ENCODE peak calls at places on chromosomes 6 and 20, in five cellular contexts. One of them, this sample, is unnamed.

GRCh38 chr6:43383021-43383667 is 13.7 kb upstream of the ZNF318 start:
- DNase-seq in SW 1271: no peak
- DNase-seq in dermis blood vessel endothelial cell: no peak
- DNase-seq in HFF-Myc: no peak
- DNase-seq in MCF 10A: peak; percentile 30
- DNase-seq in this sample: no peak

GRCh38 chr20:43749734-43750294 is 23.0 kb upstream of the GTSF1L start:
- DNase-seq in SW 1271: peak; percentile 56
- DNase-seq in HFF-Myc: no peak
- DNase-seq in MCF 10A: peak; percentile 75
- DNase-seq in dermis blood vessel endothelial cell: peak; percentile 68
- DNase-seq in this sample: peak; percentile 17

GRCh38 chr20:48824830-48825550 is 2.8 kb downstream of the PREX1 start:
- DNase-seq in HFF-Myc: no peak
- DNase-seq in SW 1271: no peak
- DNase-seq in dermis blood vessel endothelial cell: peak; percentile 29
- DNase-seq in MCF 10A: no peak
- DNase-seq in this sample: no peak

GRCh38 chr20:53833333-53834043 is 236.9 kb downstream of the BCAS1 start:
- DNase-seq in dermis blood vessel endothelial cell: no peak
- DNase-seq in HFF-Myc: no peak
- DNase-seq in MCF 10A: no peak
- DNase-seq in SW 1271: no peak
- DNase-seq in this sample: no peak

GRCh38 chr20:36384022-36384619 is 78.0 kb downstream of the DLGAP4 start:
- DNase-seq in MCF 10A: peak; percentile 74
- DNase-seq in HFF-Myc: peak; percentile 11
- DNase-seq in SW 1271: peak; percentile 36
- DNase-seq in dermis blood vessel endothelial cell: peak; percentile 55
- DNase-seq in this sample: peak; percentile 12

GRCh38 chr6:104682722-104683643 is 176.7 kb downstream of the HACE1 start:
- DNase-seq in MCF 10A: peak; percentile 33
- DNase-seq in dermis blood vessel endothelial cell: peak; percentile 63
- DNase-seq in SW 1271: peak; percentile 71
- DNase-seq in HFF-Myc: no peak
- DNase-seq in this sample: peak; percentile 38

GRCh38 chr6:149951626-149952025 is 9.8 kb downstream of the ULBP2 start:
- DNase-seq in MCF 10A: no peak
- DNase-seq in SW 1271: no peak
- DNase-seq in HFF-Myc: no peak
- DNase-seq in dermis blood vessel endothelial cell: no peak
- DNase-seq in this sample: no peak

GRCh38 chr20:44033344-44033743 is 118.7 kb downstream of the TOX2 start:
- DNase-seq in dermis blood vessel endothelial cell: no peak
- DNase-seq in MCF 10A: peak; percentile 33
- DNase-seq in SW 1271: no peak
- DNase-seq in HFF-Myc: no peak
- DNase-seq in this sample: peak; percentile 9

GRCh38 chr6:168607272-168608112 is 166.5 kb downstream of the SMOC2 start:
- DNase-seq in HFF-Myc: no peak
- DNase-seq in SW 1271: no peak
- DNase-seq in dermis blood vessel endothelial cell: no peak
- DNase-seq in MCF 10A: no peak
- DNase-seq in this sample: no peak

GRCh38 chr20:58992911-58993310 is 11.9 kb downstream of the NELFCD start:
- DNase-seq in HFF-Myc: no peak
- DNase-seq in SW 1271: no peak
- DNase-seq in dermis blood vessel endothelial cell: no peak
- DNase-seq in MCF 10A: no peak
- DNase-seq in this sample: no peak

GRCh38 chr6:112683926-112684325 is 336.8 kb downstream of the RFPL4B start:
- DNase-seq in dermis blood vessel endothelial cell: no peak
- DNase-seq in SW 1271: no peak
- DNase-seq in HFF-Myc: no peak
- DNase-seq in MCF 10A: peak; percentile 71
- DNase-seq in this sample: peak; percentile 9

GRCh38 chr6:77089776-77090175 is 373.5 kb downstream of the HTR1B start:
- DNase-seq in HFF-Myc: no peak
- DNase-seq in dermis blood vessel endothelial cell: no peak
- DNase-seq in SW 1271: no peak
- DNase-seq in MCF 10A: peak; percentile 38
- DNase-seq in this sample: no peak

GRCh38 chr6:75563032-75563431 is 38.6 kb upstream of the SENP6 start:
- DNase-seq in dermis blood vessel endothelial cell: peak; percentile 64
- DNase-seq in MCF 10A: peak; percentile 25
- DNase-seq in SW 1271: peak; percentile 55
- DNase-seq in HFF-Myc: peak; percentile 35
- DNase-seq in this sample: no peak

GRCh38 chr6:166344240-166344639 is 1.9 kb upstream of the SFT2D1 start:
- DNase-seq in dermis blood vessel endothelial cell: no peak
- DNase-seq in SW 1271: no peak
- DNase-seq in HFF-Myc: no peak
- DNase-seq in MCF 10A: no peak
- DNase-seq in this sample: no peak

GRCh38 chr6:44161997-44162338 is 3.3 kb downstream of the CAPN11 start:
- DNase-seq in dermis blood vessel endothelial cell: no peak
- DNase-seq in HFF-Myc: no peak
- DNase-seq in SW 1271: no peak
- DNase-seq in MCF 10A: peak; percentile 64
- DNase-seq in this sample: no peak

GRCh38 chr6:96279084-96279483 is 242.5 kb upstream of the UFL1 start:
- DNase-seq in HFF-Myc: no peak
- DNase-seq in MCF 10A: no peak
- DNase-seq in SW 1271: no peak
- DNase-seq in dermis blood vessel endothelial cell: no peak
- DNase-seq in this sample: no peak

GRCh38 chr20:22743426-22743825 is 159.1 kb upstream of the FOXA2 start:
- DNase-seq in HFF-Myc: no peak
- DNase-seq in MCF 10A: peak; percentile 33
- DNase-seq in dermis blood vessel endothelial cell: no peak
- DNase-seq in SW 1271: no peak
- DNase-seq in this sample: no peak

GRCh38 chr20:20079102-20079784 is 26.9 kb downstream of the CFAP61 start:
- DNase-seq in MCF 10A: no peak
- DNase-seq in SW 1271: no peak
- DNase-seq in dermis blood vessel endothelial cell: no peak
- DNase-seq in HFF-Myc: no peak
- DNase-seq in this sample: no peak

GRCh38 chr20:38874460-38875169 is 51.6 kb upstream of the FAM83D start:
- DNase-seq in dermis blood vessel endothelial cell: peak; percentile 64
- DNase-seq in MCF 10A: no peak
- DNase-seq in HFF-Myc: no peak
- DNase-seq in SW 1271: no peak
- DNase-seq in this sample: no peak

GRCh38 chr6:106692112-106692822 is 62.9 kb downstream of the QRSL1 start:
- DNase-seq in dermis blood vessel endothelial cell: peak; percentile 19
- DNase-seq in HFF-Myc: no peak
- DNase-seq in SW 1271: no peak
- DNase-seq in MCF 10A: peak; percentile 68
- DNase-seq in this sample: peak; percentile 66

GRCh38 chr20:18279231-18279630 is 9.1 kb upstream of the ZNF133 start:
- DNase-seq in HFF-Myc: no peak
- DNase-seq in MCF 10A: peak; percentile 9
- DNase-seq in SW 1271: no peak
- DNase-seq in dermis blood vessel endothelial cell: no peak
- DNase-seq in this sample: no peak

GRCh38 chr6:143536461-143536865 is 24.9 kb upstream of the FUCA2 start:
- DNase-seq in dermis blood vessel endothelial cell: peak; percentile 52
- DNase-seq in HFF-Myc: no peak
- DNase-seq in MCF 10A: peak; percentile 43
- DNase-seq in SW 1271: peak; percentile 51
- DNase-seq in this sample: peak; percentile 5

GRCh38 chr20:36214684-36215256 is 21.5 kb upstream of the AAR2 start:
- DNase-seq in HFF-Myc: no peak
- DNase-seq in MCF 10A: peak; percentile 51
- DNase-seq in dermis blood vessel endothelial cell: peak; percentile 52
- DNase-seq in SW 1271: peak; percentile 60
- DNase-seq in this sample: no peak

GRCh38 chr6:47413752-47414516 is 63.7 kb upstream of the CD2AP start:
- DNase-seq in HFF-Myc: peak; percentile 37
- DNase-seq in MCF 10A: peak; percentile 81
- DNase-seq in SW 1271: peak; percentile 72
- DNase-seq in dermis blood vessel endothelial cell: peak; percentile 83
- DNase-seq in this sample: peak; percentile 64

GRCh38 chr6:84762220-84762940 is 2.0 kb downstream of the TBX18 start:
- DNase-seq in MCF 10A: no peak
- DNase-seq in SW 1271: no peak
- DNase-seq in HFF-Myc: no peak
- DNase-seq in dermis blood vessel endothelial cell: peak; percentile 67
- DNase-seq in this sample: no peak

GRCh38 chr6:15062311-15063252 is 183.3 kb upstream of the JARID2 start:
- DNase-seq in SW 1271: no peak
- DNase-seq in MCF 10A: peak; percentile 88
- DNase-seq in dermis blood vessel endothelial cell: no peak
- DNase-seq in HFF-Myc: no peak
- DNase-seq in this sample: peak; percentile 98

GRCh38 chr6:16397623-16398022 is 159.2 kb downstream of the GMPR start:
- DNase-seq in MCF 10A: no peak
- DNase-seq in dermis blood vessel endothelial cell: no peak
- DNase-seq in HFF-Myc: no peak
- DNase-seq in SW 1271: no peak
- DNase-seq in this sample: no peak

GRCh38 chr6:85382541-85382940 is 67.3 kb upstream of the NT5E start:
- DNase-seq in HFF-Myc: no peak
- DNase-seq in MCF 10A: no peak
- DNase-seq in dermis blood vessel endothelial cell: no peak
- DNase-seq in SW 1271: no peak
- DNase-seq in this sample: no peak

GRCh38 chr6:3798211-3798909 is 46.8 kb upstream of the PXDC1 start:
- DNase-seq in HFF-Myc: no peak
- DNase-seq in SW 1271: no peak
- DNase-seq in MCF 10A: no peak
- DNase-seq in dermis blood vessel endothelial cell: peak; percentile 61
- DNase-seq in this sample: peak; percentile 35

GRCh38 chr6:166342293-166343156 is at the start of gene SFT2D1:
- DNase-seq in SW 1271: peak; percentile 71
- DNase-seq in MCF 10A: peak; percentile 75
- DNase-seq in dermis blood vessel endothelial cell: peak; percentile 92
- DNase-seq in HFF-Myc: peak; percentile 56
- DNase-seq in this sample: peak; percentile 65

GRCh38 chr6:68343901-68344300 is 291.2 kb upstream of the ADGRB3 start:
- DNase-seq in SW 1271: peak; percentile 17
- DNase-seq in dermis blood vessel endothelial cell: no peak
- DNase-seq in HFF-Myc: no peak
- DNase-seq in MCF 10A: peak; percentile 70
- DNase-seq in this sample: peak; percentile 56

GRCh38 chr6:131575834-131576478 is 2.9 kb downstream of the ARG1 start:
- DNase-seq in SW 1271: no peak
- DNase-seq in MCF 10A: no peak
- DNase-seq in dermis blood vessel endothelial cell: no peak
- DNase-seq in HFF-Myc: no peak
- DNase-seq in this sample: no peak

GRCh38 chr20:16533493-16533892 is 39.8 kb downstream of the KIF16B start:
- DNase-seq in dermis blood vessel endothelial cell: no peak
- DNase-seq in SW 1271: no peak
- DNase-seq in HFF-Myc: no peak
- DNase-seq in MCF 10A: no peak
- DNase-seq in this sample: no peak

GRCh38 chr20:17967595-17968365 is 814 bp downstream of the SNX5 start:
- DNase-seq in dermis blood vessel endothelial cell: peak; percentile 39
- DNase-seq in MCF 10A: peak; percentile 56
- DNase-seq in SW 1271: peak; percentile 37
- DNase-seq in HFF-Myc: no peak
- DNase-seq in this sample: peak; percentile 35

This sample was measured in foreskin melanocyte.